ENCODE peak calls at places on chromosomes 12 and 14, in six cellular contexts. G, T, Z, E, X and I are unnamed samples. For H3K9me3, the result is how much of the 10 kb centered on the place peaks cover.

GRCh38 chr12:89225808-89226368 is 126.4 kb downstream of the DUSP6 start:
- DNase-seq in Z (no peak), X (peak), E (no peak), T (no peak), G (peak), I (peak)

GRCh38 chr12:108637222-108637621 is 3.5 kb upstream of the SELPLG start:
- DNase-seq in Z (no peak), E (no peak), T (no peak), G (no peak), X (no peak), I (no peak)

GRCh38 chr14:76232782-76233181 is 81.1 kb downstream of the GPATCH2L start:
- DNase-seq in X (no peak), G (no peak), E (no peak), Z (no peak), T (peak), I (no peak)

GRCh38 chr14:54086780-54087179 is 130.2 kb upstream of the BMP4 start:
- DNase-seq in E (no peak), Z (no peak), X (peak), G (no peak), T (no peak), I (no peak)

GRCh38 chr12:3885179-3886094 is 12.2 kb upstream of the PARP11 start:
- DNase-seq in E (no peak), X (peak), Z (no peak), G (peak), T (peak), I (no peak)

GRCh38 chr12:62736596-62736995 is 198.4 kb downstream of the PPM1H start:
- DNase-seq in G (no peak), E (no peak), T (no peak), X (no peak), Z (no peak), I (no peak)

GRCh38 chr12:63752283-63752682 is 27.4 kb upstream of the RXYLT1 start:
- DNase-seq in G (no peak), E (no peak), T (no peak), Z (no peak), X (no peak), I (no peak)

GRCh38 chr14:32408018-32408417 is 78.9 kb downstream of the AKAP6 start:
- DNase-seq in Z (no peak), G (no peak), X (no peak), E (no peak), T (no peak), I (no peak)

GRCh38 chr12:29508949-29509348 is 11.5 kb upstream of the OVCH1 start:
- DNase-seq in X (no peak), E (no peak), Z (no peak), T (no peak), G (no peak), I (no peak)

GRCh38 chr14:85248881-85249635 is 280.9 kb upstream of the FLRT2 start:
- DNase-seq in T (no peak), G (no peak), E (no peak), X (peak), Z (no peak), I (no peak)

GRCh38 chr14:68462683-68463082 is 330.2 kb downstream of the ZFP36L1 start:
- DNase-seq in Z (no peak), X (no peak), E (no peak), G (no peak), T (no peak), I (no peak)

GRCh38 chr12:52243264-52243773 is 10.3 kb downstream of the KRT7 start:
- DNase-seq in T (no peak), Z (no peak), G (no peak), X (no peak), E (no peak), I (peak)

GRCh38 chr12:52015393-52016081 is 8.8 kb downstream of the TAMALIN start:
- DNase-seq in Z (no peak), T (no peak), G (no peak), X (no peak), E (no peak), I (no peak)

GRCh38 chr12:130973109-130973508 is 19.4 kb downstream of the ADGRD1 start:
- DNase-seq in T (no peak), E (no peak), X (no peak), G (no peak), Z (no peak), I (no peak)

GRCh38 chr12:2631613-2632350 is 163.0 kb upstream of the FKBP4 start:
- DNase-seq in X (no peak), G (no peak), E (no peak), Z (peak), T (no peak), I (no peak)

GRCh38 chr12:57148469-57149308 is 1.3 kb upstream of the LRP1-AS start:
- DNase-seq in T (peak), Z (no peak), G (no peak), X (peak), E (no peak), I (no peak)

GRCh38 chr12:46260913-46261476 is 7.8 kb downstream of the SLC38A1 start:
- DNase-seq in G (no peak), E (no peak), T (no peak), Z (no peak), X (no peak), I (no peak)

GRCh38 chr12:94792690-94793089 is 142.3 kb upstream of the TMCC3 start:
- DNase-seq in X (peak), G (no peak), Z (no peak), T (no peak), E (no peak), I (no peak)

GRCh38 chr12:83018063-83018462 is 331.4 kb downstream of the TMTC2 start:
- DNase-seq in Z (no peak), X (peak), G (no peak), E (no peak), T (no peak), I (no peak)

GRCh38 chr12:112838731-112839130 is 47.2 kb downstream of the RPH3A start:
- DNase-seq in G (no peak), Z (no peak), E (no peak), T (no peak), X (no peak), I (no peak)

GRCh38 chr14:78758333-78758732 is 588.2 kb downstream of the NRXN3 start:
- DNase-seq in X (peak), T (peak), Z (no peak), E (no peak), G (peak), I (no peak)

GRCh38 chr12:28872654-28873268 is 276.3 kb upstream of the FAR2 start:
- DNase-seq in Z (no peak), T (peak), E (no peak), X (peak), G (peak), I (no peak)

GRCh38 chr14:74863274-74863673 is 12.7 kb downstream of the PROX2 start:
- DNase-seq in E (no peak), X (no peak), T (no peak), Z (no peak), G (no peak), I (no peak)

GRCh38 chr12:112978163-112979081 is at the start of gene OAS2:
- DNase-seq in T (peak), E (peak), G (no peak), Z (peak), X (peak), I (no peak)

GRCh38 chr14:53151523-53151866 is 1.6 kb downstream of the DDHD1 start:
- DNase-seq in Z (no peak), T (no peak), X (no peak), G (no peak), E (no peak), I (no peak)

GRCh38 chr14:56487761-56488160 is 91.8 kb upstream of the TMEM260 start:
- DNase-seq in Z (no peak), X (no peak), G (no peak), T (no peak), E (no peak), I (no peak)

GRCh38 chr12:108241961-108242360 is 97.2 kb downstream of the CMKLR1 start:
- DNase-seq in X (no peak), G (no peak), E (no peak), Z (no peak), T (no peak), I (no peak)

GRCh38 chr12:112096667-112097066 is 11.9 kb downstream of the NAA25 start:
- DNase-seq in Z (no peak), X (peak), T (no peak), G (peak), E (no peak), I (no peak)

GRCh38 chr12:49832836-49833421 is 4.7 kb upstream of the NCKAP5L start:
- DNase-seq in X (peak), Z (no peak), E (no peak), G (no peak), T (no peak), I (no peak)

GRCh38 chr14:80615831-80616230 is 325.7 kb downstream of the CEP128 start:
- DNase-seq in X (no peak), T (no peak), G (no peak), Z (no peak), E (no peak), I (no peak)

GRCh38 chr14:100191584-100192249 is 32.3 kb upstream of the DEGS2 start:
- DNase-seq in Z (no peak), G (no peak), E (no peak), X (no peak), T (no peak), I (no peak)

GRCh38 chr12:109725321-109726105 is 11.9 kb downstream of the FAM222A start:
- DNase-seq in Z (peak), T (no peak), X (no peak), G (no peak), E (no peak), I (peak)

GRCh38 chr12:74418573-74418972 is 119.1 kb upstream of the ATXN7L3B start:
- DNase-seq in Z (no peak), X (no peak), E (no peak), T (no peak), G (no peak), I (no peak)

GRCh38 chr14:62097072-62097471 is 334.9 kb downstream of the SNAPC1 start:
- DNase-seq in X (no peak), T (no peak), Z (no peak), G (no peak), E (no peak), I (no peak)

GRCh38 chr12:16349132-16349463 is 1.7 kb downstream of the MGST1 start:
- DNase-seq in G (no peak), T (peak), X (peak), Z (no peak), E (no peak), I (no peak)

GRCh38 chr12:39441189-39441962 is 1.5 kb downstream of the KIF21A start:
- DNase-seq in X (no peak), Z (no peak), T (no peak), E (no peak), G (no peak), I (no peak)

GRCh38 chr12:66152732-66153131 is 17.1 kb downstream of the TMBIM4 start:
- DNase-seq in Z (no peak), E (no peak), T (no peak), G (no peak), X (peak), I (no peak)

GRCh38 chr14:104694991-104695659 is 5.7 kb downstream of the INF2 start:
- DNase-seq in T (no peak), X (no peak), Z (no peak), G (no peak), E (no peak), I (no peak)

GRCh38 chr14:89630096-89630829 is 213.2 kb upstream of the FOXN3 start:
- DNase-seq in Z (no peak), E (no peak), G (no peak), T (no peak), X (no peak), I (no peak)

GRCh38 chr14:100879194-100879593 is 24.3 kb downstream of the RTL1 start:
- DNase-seq in Z (peak), G (no peak), X (no peak), E (no peak), T (no peak), I (peak)

GRCh38 chr14:102226356-102227125 is 78.4 kb downstream of the MOK start:
- DNase-seq in Z (peak), X (no peak), E (no peak), G (no peak), T (no peak), I (no peak)

GRCh38 chr14:102225386-102225785 is 79.6 kb downstream of the MOK start:
- DNase-seq in X (no peak), G (no peak), T (no peak), E (no peak), Z (peak), I (no peak)

GRCh38 chr14:102229071-102229738 is 75.8 kb downstream of the MOK start:
- DNase-seq in Z (peak), X (no peak), G (no peak), E (no peak), T (no peak), I (no peak)

GRCh38 chr14:102225936-102226335 is 79.0 kb downstream of the MOK start:
- DNase-seq in E (no peak), G (no peak), Z (peak), T (no peak), X (no peak), I (no peak)

DNA sequence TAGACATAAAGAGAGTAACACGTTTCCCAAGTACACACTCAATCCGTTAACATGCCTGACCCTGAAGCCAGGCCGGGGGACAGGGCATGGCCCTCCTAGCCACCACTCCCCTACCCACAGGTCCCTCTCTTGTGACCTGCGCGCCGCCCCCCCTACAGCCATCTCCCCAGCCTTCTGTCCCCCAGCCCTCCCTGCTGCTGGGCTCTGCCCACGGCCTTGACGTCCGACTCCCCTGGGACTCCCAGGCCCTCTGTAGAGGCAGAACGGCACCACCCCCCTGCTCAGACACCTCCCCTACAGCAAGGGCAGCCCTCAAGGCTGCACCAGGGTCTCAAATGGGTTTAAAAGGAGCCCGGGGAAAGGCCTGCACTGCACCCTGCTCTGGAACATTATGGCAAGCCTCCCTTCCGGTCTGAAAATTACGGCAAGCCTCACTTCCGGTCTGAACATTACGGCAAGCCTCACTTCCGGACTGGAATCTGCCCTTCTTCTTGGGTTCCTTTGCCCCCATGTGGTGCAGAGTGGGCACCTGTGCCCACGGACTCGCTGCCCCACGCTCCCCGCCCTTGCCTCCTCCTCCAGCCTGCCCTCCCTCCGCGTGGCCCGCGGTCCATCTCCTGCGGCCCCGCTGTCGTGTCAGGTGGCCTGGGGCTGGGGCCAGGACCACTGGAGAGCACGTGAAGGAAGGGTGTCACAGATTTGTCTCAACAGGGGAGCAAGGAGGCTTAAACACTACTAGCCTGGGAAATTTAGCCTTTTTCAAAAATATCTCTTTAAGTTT is 77.6 kb downstream of the MOK start:
- DNase-seq in G (no peak), Z (peak), E (no peak), X (no peak), T (no peak), I (no peak)
- H3K4me3 ChIP-seq in G (no peak), Z (no peak), E (no peak), X (no peak), T (no peak), I (no peak)

DNA sequence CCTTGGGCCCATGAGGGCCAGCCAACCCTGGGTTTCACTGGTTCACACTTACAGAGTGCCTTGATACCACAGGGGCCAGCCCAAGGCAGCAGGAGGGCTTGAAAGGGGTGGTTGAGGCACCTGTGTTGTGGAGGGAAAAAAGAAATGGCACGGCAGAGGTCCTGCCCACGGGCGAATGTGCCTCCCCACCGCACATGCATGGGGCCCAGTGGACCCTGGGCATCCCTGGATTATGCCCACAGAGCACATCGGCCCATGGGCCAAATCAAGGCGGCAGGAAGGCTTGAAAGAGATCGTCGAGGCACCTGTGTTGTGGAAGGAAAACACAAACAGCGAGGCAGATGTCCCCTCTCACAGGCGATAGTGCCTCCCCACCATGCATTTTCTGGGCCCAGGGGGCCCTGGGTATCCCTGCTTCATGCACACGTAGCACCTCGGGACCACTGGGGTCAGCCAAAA is 378.2 kb downstream of the ALG10 start:
- DNase-seq in T (no peak), Z (peak), X (no peak), E (no peak), G (no peak), I (peak)
- H3K9me3 ChIP-seq in T (under half), Z (under half), X (under half), E (under half), G (under half), I (under half)

DNA sequence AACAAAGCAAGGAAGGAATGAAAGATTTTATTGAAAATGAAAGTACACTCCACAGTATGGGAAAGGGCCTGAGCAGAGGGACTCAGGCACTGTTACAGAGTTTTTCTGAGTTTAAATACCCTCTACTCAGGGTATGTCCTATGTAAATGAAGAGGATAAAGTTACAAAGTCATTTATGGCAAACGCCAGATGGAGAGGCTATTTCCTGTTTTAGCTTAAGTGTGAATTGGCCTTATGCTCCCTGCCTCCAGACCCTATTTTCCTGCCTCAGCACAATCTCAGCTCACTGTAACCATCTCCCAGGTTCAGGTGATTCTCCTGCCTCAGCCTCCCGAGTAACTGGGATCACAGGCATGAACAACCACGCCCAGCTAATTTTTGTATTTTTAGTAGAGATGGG is 6.8 kb upstream of the PHC1 start:
- DNase-seq in E (no peak), G (no peak), T (no peak), X (no peak), Z (no peak), I (no peak)
- H3K27ac ChIP-seq in E (no peak), G (no peak), T (no peak), X (no peak), Z (no peak), I (no peak)

GRCh38 chr12:120199025-120199424 is 1.9 kb downstream of the RPLP0 start:
- DNase-seq in G (no peak), X (no peak), T (no peak), E (no peak), Z (no peak), I (no peak)
- H3K4me3 ChIP-seq in G (peak), X (peak), T (peak), E (no peak), Z (no peak), I (no peak)

GRCh38 chr14:106204063-106204462 is 677.7 kb downstream of the TMEM121 start:
- DNase-seq in X (no peak), G (no peak), E (no peak), T (no peak), Z (no peak), I (no peak)
- H3K9me3 ChIP-seq in X (under half), G (under half), E (under half), T (under half), Z (under half), I (under half)

DNA sequence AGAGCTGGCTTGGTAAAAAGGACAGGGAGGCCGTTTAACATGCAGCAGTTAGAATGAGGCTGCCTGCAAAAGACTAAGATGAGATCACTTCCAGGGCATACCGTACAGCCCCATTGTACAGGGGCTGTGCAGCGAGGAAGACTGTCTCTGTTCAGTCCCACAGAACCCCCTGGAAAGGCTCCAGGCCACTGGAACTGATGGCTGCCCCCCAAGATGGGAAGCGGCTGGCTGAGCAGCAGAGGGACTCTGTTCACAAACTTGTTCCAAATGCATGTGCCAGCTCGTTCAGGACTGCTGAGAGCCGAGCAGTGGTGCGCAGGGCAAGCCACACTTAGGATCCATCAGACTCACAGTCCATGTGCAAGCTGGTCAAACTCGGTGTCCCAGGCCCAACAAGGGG is 82.9 kb downstream of the CHGA start:
- DNase-seq in X (no peak), E (no peak), Z (no peak), T (no peak), G (no peak), I (no peak)
- H3K27ac ChIP-seq in X (no peak), E (no peak), Z (no peak), T (no peak), G (no peak), I (no peak)

GRCh38 chr12:54299515-54300266 is 1.1 kb downstream of the NFE2 start:
- DNase-seq in X (no peak), Z (no peak), G (no peak), E (no peak), T (no peak), I (no peak)

GRCh38 chr12:54301428-54302045 is 722 bp upstream of the NFE2 start:
- DNase-seq in E (no peak), G (no peak), T (peak), X (no peak), Z (no peak), I (no peak)

GRCh38 chr12:54298904-54299303 is 1.9 kb downstream of the NFE2 start:
- DNase-seq in Z (no peak), T (no peak), X (no peak), E (no peak), G (no peak), I (no peak)

GRCh38 chr12:54300732-54301427 is at the start of gene NFE2:
- DNase-seq in G (no peak), T (peak), E (peak), Z (peak), X (peak), I (peak)

DNA sequence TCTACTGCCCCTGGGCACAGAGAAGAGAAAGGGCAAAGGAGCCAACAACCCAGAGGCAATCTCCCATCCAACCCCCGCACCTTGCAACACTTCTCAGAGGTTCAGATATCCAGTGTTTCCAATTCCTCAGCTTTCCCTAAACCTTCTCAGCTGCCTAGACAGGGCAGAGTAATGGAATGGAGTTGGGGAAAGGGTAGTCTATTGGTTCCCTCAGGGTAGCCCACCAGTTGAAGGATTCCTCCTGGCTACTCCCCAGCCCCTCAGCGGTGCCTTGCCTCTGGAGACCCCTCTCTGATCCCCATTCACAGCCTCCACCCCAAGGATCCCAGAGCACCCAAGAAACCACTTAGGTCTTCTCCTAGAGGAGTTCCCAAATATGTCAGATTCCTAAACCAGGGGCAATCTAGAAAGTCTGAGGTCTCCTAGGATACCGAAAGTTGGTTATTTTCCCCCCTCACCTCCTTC is 516 bp downstream of the NFE2 start:
- DNase-seq in E (no peak), Z (no peak), T (no peak), X (no peak), G (no peak), I (no peak)
- H3K4me3 ChIP-seq in E (no peak), Z (no peak), T (peak), X (peak), G (peak), I (no peak)